ENCODE peak calls at places on chromosomes 13 and 19, in four cellular contexts. H is caudate nucleus, Z is iris pigment epithelial cell, K is progenitor cell of endocrine pancreas. P is an unnamed sample.
A peak's percentile ranks its signal among the peaks of the same experiment; 100 is the strongest.

GRCh38 chr19:34601071-34601470 is 75.9 kb downstream of the SCGB2B2 start:
- DNase-seq in H (no peak), Z (no peak), K (no peak), P (no peak)

GRCh38 chr19:19485161-19485997 is 30.0 kb downstream of the TSSK6 start:
- DNase-seq in H (no peak), Z (peak; percentile 58), K (no peak), P (no peak)

GRCh38 chr13:19596960-19597361 is 35.6 kb upstream of the TPTE2 start:
- DNase-seq in H (no peak), Z (peak; percentile 71), K (no peak), P (no peak)

GRCh38 chr13:111210082-111210481 is 95.0 kb downstream of the ARHGEF7 start:
- DNase-seq in H (no peak), Z (no peak), K (no peak), P (no peak)

GRCh38 chr13:66492479-66492878 is 737.7 kb downstream of the PCDH9 start:
- DNase-seq in H (no peak), Z (no peak), K (no peak), P (no peak)

GRCh38 chr13:65971541-65971940 is 1258.6 kb downstream of the PCDH9 start:
- DNase-seq in H (no peak), Z (no peak), K (no peak), P (no peak)

GRCh38 chr19:19533826-19534225 is 4.2 kb upstream of the CILP2 start:
- DNase-seq in H (no peak), Z (no peak), K (no peak), P (no peak)

GRCh38 chr13:95176611-95177259 is 124.5 kb downstream of the ABCC4 start:
- DNase-seq in H (no peak), Z (peak; percentile 52), K (no peak), P (no peak)

GRCh38 chr19:4057913-4058695 is 8.6 kb downstream of the ZBTB7A start:
- DNase-seq in H (no peak), Z (peak; percentile 89), K (no peak), P (peak; percentile 92)

GRCh38 chr13:23758783-23759527 is 130.2 kb downstream of the MIPEP start:
- DNase-seq in H (no peak), Z (no peak), K (no peak), P (no peak)

GRCh38 chr19:46935066-46935663 is 74.4 kb downstream of the ARHGAP35 start:
- DNase-seq in H (no peak), Z (no peak), K (no peak), P (no peak)

GRCh38 chr19:29854033-29854432 is 42.2 kb downstream of the CCNE1 start:
- DNase-seq in H (no peak), Z (no peak), K (no peak), P (no peak)

GRCh38 chr19:37817180-37817911 is 38.0 kb upstream of the ZNF573 start:
- DNase-seq in H (peak; percentile 64), Z (peak; percentile 57), K (peak; percentile 80), P (peak; percentile 65)

GRCh38 chr19:38470788-38471480 is 37.4 kb downstream of the RYR1 start:
- DNase-seq in H (no peak), Z (no peak), K (no peak), P (no peak)

GRCh38 chr13:112554214-112554850 is 33.6 kb downstream of the TUBGCP3 start:
- DNase-seq in H (no peak), Z (no peak), K (no peak), P (no peak)

GRCh38 chr13:48853381-48854102 is 122.2 kb upstream of the FNDC3A start:
- DNase-seq in H (no peak), Z (peak; percentile 52), K (no peak), P (no peak)

GRCh38 chr19:53521373-53522202 is 16.4 kb upstream of the ZNF331 start:
- DNase-seq in H (no peak), Z (no peak), K (no peak), P (no peak)

GRCh38 chr19:11261902-11262839 is at the start of gene DOCK6:
- DNase-seq in H (no peak), Z (no peak), K (peak; percentile 24), P (peak; percentile 68)

GRCh38 chr19:35013820-35014754 is 14.0 kb downstream of the GRAMD1A start:
- DNase-seq in H (no peak), Z (no peak), K (no peak), P (no peak)

GRCh38 chr19:3061214-3062161 is 807 bp downstream of the TLE5 start:
- DNase-seq in H (no peak), Z (peak; percentile 49), K (no peak), P (peak; percentile 78)

GRCh38 chr19:13430790-13431582 is 75.3 kb downstream of the CACNA1A start:
- DNase-seq in H (peak; percentile 1), Z (peak; percentile 48), K (peak; percentile 22), P (no peak)

GRCh38 chr13:24083141-24083540 is 77.4 kb upstream of the SPATA13 start:
- DNase-seq in H (no peak), Z (no peak), K (no peak), P (no peak)

GRCh38 chr13:111946214-111946613 is 120.7 kb upstream of the SOX1 start:
- DNase-seq in H (no peak), Z (no peak), K (no peak), P (no peak)

GRCh38 chr19:52748336-52748950 is 13.6 kb upstream of the ZNF611 start:
- DNase-seq in H (no peak), Z (peak; percentile 54), K (no peak), P (no peak)

GRCh38 chr13:97892717-97893116 is 60.8 kb upstream of the IPO5 start:
- DNase-seq in H (no peak), Z (peak; percentile 67), K (no peak), P (no peak)

GRCh38 chr13:101417043-101417406 is 717 bp upstream of the NALCN start:
- DNase-seq in H (no peak), Z (peak; percentile 67), K (no peak), P (no peak)

GRCh38 chr19:13691569-13691968 is 72.8 kb upstream of the MRI1 start:
- DNase-seq in H (no peak), Z (no peak), K (no peak), P (no peak)

GRCh38 chr19:35643255-35644205 is 2.0 kb downstream of the ETV2 start:
- DNase-seq in H (no peak), Z (peak; percentile 76), K (peak; percentile 69), P (peak; percentile 75)

GRCh38 chr13:23655321-23655720 is 85.1 kb downstream of the TNFRSF19 start:
- DNase-seq in H (no peak), Z (no peak), K (no peak), P (no peak)

GRCh38 chr19:44754743-44755066 is 6.2 kb downstream of the BCL3 start:
- DNase-seq in H (no peak), Z (no peak), K (no peak), P (no peak)

GRCh38 chr19:16200038-16200775 is 2.5 kb downstream of the AP1M1 start:
- DNase-seq in H (no peak), Z (peak; percentile 73), K (no peak), P (no peak)

GRCh38 chr19:5466814-5467291 is 11.6 kb downstream of the ZNRF4 start:
- DNase-seq in H (no peak), Z (no peak), K (no peak), P (no peak)

GRCh38 chr13:27620377-27621115 is at the start of gene LNX2:
- DNase-seq in H (peak; percentile 97), Z (peak; percentile 98), K (peak; percentile 98), P (peak; percentile 96)